ENCODE peak calls at places on chromosomes 6 and 20, in five cellular contexts. E, I, S, B and Z are unnamed samples.
A peak's percentile ranks its signal among the peaks of the same experiment; 100 is the strongest.

GRCh38 chr6:75896526-75896925 is 147.5 kb downstream of the MYO6 start:
- DNase-seq in E (no peak), I (no peak), S (no peak), B (peak; percentile 22), Z (no peak)

GRCh38 chr20:38633577-38634093 is 32.0 kb downstream of the ARHGAP40 start:
- DNase-seq in E (peak; percentile 36), I (no peak), S (peak; percentile 51), B (no peak), Z (peak; percentile 85)

GRCh38 chr6:150417247-150417646 is 48.4 kb downstream of the IYD start:
- DNase-seq in E (no peak), I (no peak), S (no peak), B (no peak), Z (no peak)

GRCh38 chr6:104862456-104862855 is 2.7 kb upstream of the HACE1 start:
- DNase-seq in E (no peak), I (peak; percentile 36), S (no peak), B (no peak), Z (no peak)

GRCh38 chr6:163943647-163944395 is 529.3 kb downstream of the QKI start:
- DNase-seq in E (no peak), I (peak; percentile 54), S (peak; percentile 36), B (peak; percentile 10), Z (no peak)

GRCh38 chr6:135281227-135281626 is 100.1 kb downstream of the MYB start:
- DNase-seq in E (peak; percentile 5), I (no peak), S (no peak), B (no peak), Z (no peak)

GRCh38 chr6:150169609-150170008 is 26.8 kb downstream of the PPP1R14C start:
- DNase-seq in E (peak; percentile 49), I (peak; percentile 38), S (no peak), B (peak; percentile 75), Z (no peak)

GRCh38 chr20:61436674-61437279 is 184.7 kb downstream of the CDH4 start:
- DNase-seq in E (peak; percentile 72), I (peak; percentile 95), S (peak; percentile 96), B (peak; percentile 98), Z (no peak)

GRCh38 chr20:1286267-1287036 is 20.4 kb downstream of the SNPH start:
- DNase-seq in E (no peak), I (no peak), S (no peak), B (no peak), Z (no peak)

GRCh38 chr6:39073471-39074355 is 25.1 kb downstream of the GLP1R start:
- DNase-seq in E (no peak), I (no peak), S (no peak), B (no peak), Z (no peak)

GRCh38 chr6:19024737-19025136 is 637.6 kb downstream of the RNF144B start:
- DNase-seq in E (peak; percentile 42), I (peak; percentile 31), S (no peak), B (peak; percentile 39), Z (no peak)

GRCh38 chr20:19814241-19814640 is 56.2 kb downstream of the RIN2 start:
- DNase-seq in E (no peak), I (no peak), S (no peak), B (no peak), Z (no peak)

GRCh38 chr6:158620963-158621693 is 23.4 kb downstream of the DYNLT1 start:
- DNase-seq in E (no peak), I (no peak), S (no peak), B (no peak), Z (no peak)

GRCh38 chr6:168609914-168610490 is 169.0 kb downstream of the SMOC2 start:
- DNase-seq in E (no peak), I (no peak), S (no peak), B (no peak), Z (no peak)

GRCh38 chr6:42446370-42446769 is 5.4 kb downstream of the TRERF1 start:
- DNase-seq in E (peak; percentile 23), I (no peak), S (no peak), B (no peak), Z (no peak)

GRCh38 chr20:2387180-2387577 is 6.5 kb downstream of the TGM6 start:
- DNase-seq in E (peak; percentile 43), I (peak; percentile 33), S (peak; percentile 47), B (no peak), Z (peak; percentile 72)
- TF ChIP-seq CTCF in E (peak; percentile 61), I (peak; percentile 52), S (peak; percentile 85), B (peak; percentile 76), Z (peak; percentile 49)

GRCh38 chr6:157323114-157323923 is at the start of gene TMEM242:
- DNase-seq in E (peak; percentile 95), I (peak; percentile 97), S (no peak), B (peak; percentile 92), Z (peak; percentile 89)
- TF ChIP-seq CTCF in E (peak; percentile 51), I (peak; percentile 26), S (no peak), B (peak; percentile 13), Z (no peak)

GRCh38 chr20:6866741-6867140 is 99.3 kb downstream of the BMP2 start:
- DNase-seq in E (no peak), I (peak; percentile 34), S (no peak), B (peak; percentile 71), Z (no peak)

GRCh38 chr20:6863355-6863754 is 95.9 kb downstream of the BMP2 start:
- DNase-seq in E (no peak), I (no peak), S (no peak), B (no peak), Z (no peak)

GRCh38 chr20:6863798-6864201 is 96.3 kb downstream of the BMP2 start:
- DNase-seq in E (peak; percentile 4), I (no peak), S (no peak), B (no peak), Z (no peak)

GRCh38 chr20:6870559-6870958 is 103.1 kb downstream of the BMP2 start:
- DNase-seq in E (no peak), I (no peak), S (no peak), B (no peak), Z (no peak)

GRCh38 chr20:6868864-6869263 is 101.4 kb downstream of the BMP2 start:
- DNase-seq in E (no peak), I (peak; percentile 12), S (no peak), B (no peak), Z (no peak)
- TF ChIP-seq CTCF in E (no peak), I (no peak), S (no peak), B (no peak), Z (no peak)

GRCh38 chr6:109595998-109596397 is 95.0 kb downstream of the AK9 start:
- DNase-seq in E (peak; percentile 53), I (peak; percentile 5), S (no peak), B (peak; percentile 18), Z (peak; percentile 35)
- TF ChIP-seq CTCF in E (peak; percentile 64), I (peak; percentile 49), S (no peak), B (peak; percentile 70), Z (peak; percentile 31)

GRCh38 chr20:49045440-49046086 is 549 bp upstream of the CSE1L start:
- DNase-seq in E (peak; percentile 9), I (no peak), S (no peak), B (no peak), Z (no peak)

GRCh38 chr20:49043000-49043399 is 3.1 kb upstream of the CSE1L start:
- DNase-seq in E (no peak), I (no peak), S (no peak), B (peak; percentile 68), Z (no peak)

DNA sequence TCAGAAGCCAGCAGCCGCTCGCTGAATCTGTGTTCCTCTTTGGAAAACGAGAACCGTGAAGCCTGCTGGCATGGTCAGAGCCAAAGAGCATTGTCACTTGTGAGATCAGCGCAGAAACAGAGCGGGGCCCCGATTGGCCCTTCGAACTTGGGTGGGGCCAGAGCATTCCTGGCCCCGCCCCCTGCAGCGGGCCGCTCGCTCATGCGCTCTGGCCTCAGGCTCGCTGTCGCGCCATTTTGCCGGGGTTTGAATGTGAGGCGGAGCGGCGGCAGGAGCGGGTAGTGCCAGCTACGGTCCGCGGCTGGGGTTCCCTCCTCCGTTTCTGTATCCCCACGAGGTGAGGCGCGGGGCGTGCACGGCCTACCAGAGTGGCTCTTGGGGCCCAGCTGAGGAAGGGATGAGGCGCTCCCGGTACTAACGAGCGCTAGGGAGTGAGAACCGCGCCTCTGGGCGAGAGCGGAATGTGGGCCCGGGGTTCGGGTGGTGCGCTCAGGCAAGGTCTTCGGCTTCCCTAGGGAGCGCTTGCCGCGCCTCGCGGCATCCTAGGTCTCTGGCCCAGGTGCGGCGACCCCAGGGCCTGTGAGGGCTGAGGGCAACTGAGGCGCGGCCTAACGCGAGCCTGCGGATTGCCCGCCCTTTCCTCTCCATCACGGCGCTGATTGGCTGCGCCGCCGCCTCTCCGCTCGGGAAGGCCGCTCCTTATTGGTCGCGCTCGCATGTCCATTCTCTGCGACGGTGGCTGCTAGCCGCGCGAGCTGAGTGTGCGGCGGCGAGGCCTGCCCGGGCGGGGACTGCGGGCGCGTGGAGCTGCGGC is at the start of gene CSE1L:
- DNase-seq in E (peak; percentile 96), I (peak; percentile 95), S (peak; percentile 87), B (peak; percentile 86), Z (peak; percentile 95)
- TF ChIP-seq CTCF in E (no peak), I (no peak), S (no peak), B (no peak), Z (no peak)

DNA sequence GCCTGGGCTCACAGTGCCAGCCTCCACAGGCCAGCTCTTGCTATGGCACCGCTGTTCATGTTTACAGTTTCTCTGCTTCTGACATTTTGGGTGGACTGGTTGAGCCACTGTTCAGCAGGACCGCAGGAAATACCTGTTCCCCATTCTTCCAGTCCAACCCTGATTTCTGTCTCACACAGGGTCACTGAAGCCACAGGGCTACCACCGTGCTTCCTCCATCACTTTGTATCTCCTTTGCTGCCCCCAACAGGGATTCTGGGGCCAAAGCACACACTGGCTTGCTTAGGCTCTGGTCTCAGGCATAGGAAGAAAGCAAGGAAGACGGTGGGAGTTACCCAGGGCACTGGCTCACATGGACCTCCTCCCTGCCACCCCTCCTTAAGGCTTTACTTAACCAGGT is 164.5 kb downstream of the UNC5CL start:
- DNase-seq in E (no peak), I (no peak), S (no peak), B (no peak), Z (no peak)
- TF ChIP-seq CTCF in E (no peak), I (no peak), S (peak; percentile 63), B (peak; percentile 42), Z (no peak)

GRCh38 chr6:27867941-27868705 is 44.1 kb downstream of the OR2B2 start:
- DNase-seq in E (no peak), I (peak; percentile 49), S (no peak), B (peak; percentile 16), Z (no peak)
- TF ChIP-seq CTCF in E (no peak), I (no peak), S (no peak), B (no peak), Z (no peak)

GRCh38 chr6:31156647-31157046 is 955 bp downstream of the CCHCR1 start:
- DNase-seq in E (no peak), I (no peak), S (no peak), B (no peak), Z (no peak)

GRCh38 chr6:31161216-31162126 is 3.1 kb downstream of the TCF19 start:
- DNase-seq in E (no peak), I (no peak), S (no peak), B (no peak), Z (no peak)

GRCh38 chr6:31157543-31158139 is at the start of gene CCHCR1:
- DNase-seq in E (no peak), I (no peak), S (no peak), B (no peak), Z (no peak)

GRCh38 chr6:31158140-31158862 is at the start of gene TCF19:
- DNase-seq in E (peak; percentile 99), I (peak; percentile 99), S (peak; percentile 97), B (peak; percentile 98), Z (peak; percentile 100)

GRCh38 chr6:31158863-31159855 is 770 bp downstream of the TCF19 start:
- DNase-seq in E (peak; percentile 13), I (no peak), S (no peak), B (no peak), Z (peak; percentile 57)
- TF ChIP-seq CTCF in E (peak; percentile 12), I (peak; percentile 9), S (peak; percentile 41), B (no peak), Z (peak; percentile 15)